ENCODE peak calls at places on chromosomes 4 and X, in eight cellular contexts. M is transverse colon, O is testis, D is upper lobe of left lung, B is endothelial cell of umbilical vein, S is heart left ventricle, F is breast epithelium, T is HCT116. P is an unnamed sample.

GRCh38 chr4:158182736-158183135 is 9.9 kb upstream of the GASK1B start:
- DNase-seq in O (peak), T (no peak), S (no peak), F (no peak), M (no peak), D (peak), B (no peak), P (no peak)

GRCh38 chr4:101825953-101826352 is 35.4 kb downstream of the BANK1 start:
- DNase-seq in D (no peak), O (no peak), B (no peak), S (no peak), M (no peak), T (no peak), F (no peak), P (no peak)

GRCh38 chr4:156832886-156833285 is 138.7 kb downstream of the PDGFC start:
- DNase-seq in M (no peak), B (no peak), S (no peak), F (no peak), O (no peak), T (no peak), D (no peak), P (no peak)

GRCh38 chr4:6343950-6344408 is 74.3 kb downstream of the WFS1 start:
- DNase-seq in D (no peak), S (no peak), T (peak), O (no peak), B (no peak), M (no peak), F (no peak), P (no peak)

GRCh38 chr4:77225022-77225421 is 68.0 kb downstream of the CCNG2 start:
- DNase-seq in D (no peak), O (no peak), S (no peak), T (no peak), F (no peak), B (no peak), M (no peak), P (no peak)

GRCh38 chr4:84317513-84317912 is 181.6 kb downstream of the NKX6-1 start:
- DNase-seq in O (no peak), S (no peak), T (no peak), F (no peak), D (no peak), B (no peak), M (no peak), P (no peak)

GRCh38 chrX:107894038-107894437 is 68.4 kb downstream of the MID2 start:
- DNase-seq in O (no peak), T (peak), F (no peak), S (no peak), M (no peak), D (no peak), B (peak), P (no peak)

GRCh38 chr4:39227906-39228305 is 45.6 kb downstream of the WDR19 start:
- DNase-seq in S (no peak), F (no peak), D (no peak), M (no peak), O (no peak), B (peak), T (no peak), P (no peak)

GRCh38 chrX:22060451-22060940 is 28.4 kb downstream of the PHEX start:
- DNase-seq in M (no peak), S (no peak), T (no peak), F (no peak), D (no peak), B (peak), O (no peak), P (no peak)

DNA sequence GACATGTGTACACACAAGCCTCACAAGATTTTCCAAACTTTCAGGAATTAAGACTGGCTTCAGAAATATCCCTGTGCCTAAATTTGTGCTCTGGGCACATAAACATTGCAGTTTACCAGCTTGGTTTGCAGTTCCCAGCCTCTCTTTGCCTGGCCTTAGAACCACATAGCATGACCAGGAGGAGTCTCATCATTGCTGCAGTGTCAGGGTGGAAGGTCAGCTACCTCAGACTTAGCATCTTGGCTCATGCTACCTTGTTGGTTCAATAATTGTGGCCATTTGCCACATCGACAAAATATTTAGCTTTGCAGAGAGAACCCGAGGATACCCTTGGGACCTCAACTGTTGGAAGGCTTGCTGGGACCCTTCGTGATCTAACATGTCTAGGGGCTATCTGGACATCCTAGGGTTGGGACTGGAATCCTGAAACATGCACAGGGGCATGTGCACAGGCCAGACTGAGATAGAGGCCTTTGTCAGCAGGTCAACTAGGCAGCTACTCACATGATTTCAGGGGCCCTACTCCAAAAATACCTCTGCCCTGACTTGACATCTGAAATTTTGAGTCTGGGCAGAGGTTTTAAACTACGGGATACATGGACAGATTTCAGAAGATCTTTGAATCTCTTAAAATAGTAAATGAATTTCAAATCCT is 8.0 kb upstream of the SUPT20HL2 start:
- DNase-seq in O (no peak), B (no peak), M (no peak), T (no peak), S (no peak), F (no peak), D (no peak), P (no peak)
- TF ChIP-seq POLR2A in O (no peak), B (no peak), M (no peak), T (no peak), S (no peak), F (no peak), D (no peak), P (no peak)

GRCh38 chrX:153397256-153397960 is 3.7 kb downstream of the PNMA6E start:
- DNase-seq in M (no peak), S (no peak), T (no peak), O (no peak), B (no peak), D (no peak), F (no peak), P (no peak)

GRCh38 chrX:153398275-153398960 is 2.7 kb downstream of the PNMA6E start:
- DNase-seq in O (no peak), F (no peak), M (no peak), B (no peak), D (no peak), S (no peak), T (no peak), P (no peak)

GRCh38 chrX:153401133-153401764 is at the start of gene PNMA6E:
- DNase-seq in M (no peak), S (no peak), B (no peak), D (no peak), O (no peak), T (no peak), F (no peak), P (no peak)

GRCh38 chrX:153396320-153397195 is 4.6 kb downstream of the PNMA6E start:
- DNase-seq in O (no peak), S (no peak), B (no peak), D (no peak), F (no peak), M (no peak), T (no peak), P (no peak)

DNA sequence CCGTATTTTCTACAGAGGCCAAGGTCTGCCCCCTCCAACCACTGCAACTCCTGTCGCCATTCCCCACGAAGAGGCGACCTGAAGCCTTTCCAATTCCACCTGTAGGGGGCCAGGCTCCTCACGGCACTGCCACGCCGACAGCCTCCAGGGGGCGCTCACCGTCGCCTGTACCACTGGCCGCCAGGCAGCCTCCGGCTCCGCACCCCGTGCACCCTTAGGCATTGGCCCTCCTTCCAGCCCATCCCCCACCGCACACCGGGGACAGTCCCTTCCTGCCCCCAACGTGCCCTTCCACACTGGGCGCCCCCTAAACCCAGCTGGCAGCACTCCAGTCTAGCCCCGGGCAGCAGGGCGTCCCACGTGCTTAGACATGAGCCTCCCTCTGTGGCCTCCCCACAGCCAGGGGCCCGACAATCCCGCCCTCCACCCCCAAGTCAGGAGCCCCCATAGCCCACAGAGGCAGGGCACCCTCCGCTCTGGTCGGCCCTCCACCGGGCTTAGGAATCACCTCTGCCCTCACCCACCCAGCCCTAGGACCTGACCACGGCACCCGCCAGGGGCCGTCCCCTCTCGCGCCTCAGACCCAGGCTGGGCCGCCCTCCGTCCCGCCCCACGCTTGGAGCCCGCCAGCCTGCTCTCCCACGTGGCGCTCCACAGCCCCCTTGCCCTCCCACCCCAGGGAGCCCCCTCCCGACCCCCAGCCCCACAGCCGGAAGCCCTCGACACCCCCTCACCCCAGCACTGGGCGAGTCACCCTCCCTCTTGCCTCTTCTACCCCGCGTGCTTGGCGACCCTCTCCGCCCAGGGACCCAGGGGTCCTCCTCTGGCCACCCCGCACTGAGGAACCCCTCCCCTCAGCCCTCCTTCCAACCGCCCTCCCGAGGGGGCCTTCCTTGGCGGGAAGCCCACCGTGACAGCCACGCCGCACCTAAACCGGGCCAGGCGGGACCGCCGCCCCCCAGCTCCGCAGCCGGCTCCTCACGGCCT is 711 bp downstream of the PNMA6E start:
- DNase-seq in T (peak), F (no peak), O (peak), S (no peak), M (peak), D (peak), B (peak), P (no peak)
- TF ChIP-seq CTCF in T (peak), F (no peak), O (peak), S (peak), M (peak), D (peak), B (peak), P (peak)

DNA sequence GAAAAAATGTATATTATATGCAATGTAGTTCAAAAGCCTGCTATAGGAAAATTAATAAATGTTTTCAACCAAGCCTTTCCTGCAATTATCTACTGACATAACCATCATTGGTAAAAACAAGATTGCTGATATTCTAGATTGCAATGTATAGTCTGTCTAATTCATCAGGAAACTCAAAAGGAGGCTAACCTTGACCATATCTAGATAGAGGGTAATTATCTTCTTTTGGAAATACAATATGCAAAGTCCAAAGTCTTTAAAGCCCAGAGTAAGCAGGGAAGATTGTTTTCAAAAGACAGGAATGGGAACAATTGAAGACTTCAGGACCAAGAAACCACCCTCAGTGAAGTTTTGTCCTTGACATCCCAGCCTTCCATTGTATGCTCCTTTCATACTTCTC is 123.1 kb upstream of the GLRA2 start:
- DNase-seq in D (no peak), S (no peak), F (no peak), B (no peak), M (no peak), T (no peak), O (no peak), P (no peak)
- TF ChIP-seq POLR2A in D (no peak), S (no peak), F (no peak), B (no peak), M (no peak), T (no peak), O (no peak), P (no peak)

GRCh38 chrX:38109042-38109904 is 102.9 kb downstream of the SYTL5 start:
- DNase-seq in M (peak), F (no peak), S (no peak), B (no peak), T (no peak), O (no peak), D (no peak), P (no peak)

GRCh38 chrX:38111196-38111595 is 104.8 kb downstream of the SYTL5 start:
- DNase-seq in B (no peak), D (no peak), M (no peak), T (no peak), F (no peak), O (no peak), S (no peak), P (no peak)

GRCh38 chrX:38110231-38110630 is 103.9 kb downstream of the SYTL5 start:
- DNase-seq in S (no peak), T (no peak), D (no peak), M (no peak), B (no peak), F (no peak), O (no peak), P (no peak)

GRCh38 chrX:38107028-38107427 is 100.7 kb downstream of the SYTL5 start:
- DNase-seq in S (no peak), B (no peak), O (no peak), D (no peak), T (no peak), M (no peak), F (no peak), P (no peak)

GRCh38 chrX:38108364-38108763 is 102.0 kb downstream of the SYTL5 start:
- DNase-seq in B (peak), S (no peak), T (no peak), M (no peak), D (no peak), O (no peak), F (no peak), P (no peak)
- TF ChIP-seq CTCF in B (no peak), S (no peak), T (no peak), M (no peak), D (no peak), O (no peak), F (no peak), P (no peak)

P was measured in right lobe of liver.